ENCODE peak calls at places on chromosomes 1 and 21, in seven cellular contexts. One of them, this sample, is unnamed.

GRCh38 chr1:150150511-150151021 is 850 bp downstream of the PLEKHO1 start:
- DNase-seq in HT1080: no peak
- DNase-seq in neural progenitor cell: peak; percentile 59
- DNase-seq in T-cell: no peak
- DNase-seq in foreskin fibroblast: no peak
- DNase-seq in bronchial epithelial cell: no peak
- DNase-seq in kidney glomerular epithelial cell: no peak
- DNase-seq in this sample: no peak

GRCh38 chr21:34129039-34129891 is 55.9 kb downstream of the MRPS6 start:
- DNase-seq in HT1080: peak; percentile 75
- DNase-seq in neural progenitor cell: peak; percentile 73
- DNase-seq in T-cell: peak; percentile 72
- DNase-seq in foreskin fibroblast: peak; percentile 84
- DNase-seq in bronchial epithelial cell: peak; percentile 63
- DNase-seq in kidney glomerular epithelial cell: peak; percentile 76
- DNase-seq in this sample: peak; percentile 82

GRCh38 chr1:209207701-209208286 is 375.7 kb upstream of the CAMK1G start:
- DNase-seq in HT1080: peak; percentile 76
- DNase-seq in neural progenitor cell: peak; percentile 92
- DNase-seq in T-cell: peak; percentile 2
- DNase-seq in foreskin fibroblast: peak; percentile 72
- DNase-seq in bronchial epithelial cell: peak; percentile 62
- DNase-seq in kidney glomerular epithelial cell: peak; percentile 54
- DNase-seq in this sample: peak; percentile 12

GRCh38 chr1:47627471-47628370 is 189.9 kb downstream of the FOXD2 start:
- DNase-seq in HT1080: no peak
- DNase-seq in neural progenitor cell: no peak
- DNase-seq in T-cell: no peak
- DNase-seq in foreskin fibroblast: no peak
- DNase-seq in bronchial epithelial cell: no peak
- DNase-seq in kidney glomerular epithelial cell: no peak
- DNase-seq in this sample: no peak

GRCh38 chr1:191504999-191505398 is 653.3 kb upstream of the RGS18 start:
- DNase-seq in HT1080: no peak
- DNase-seq in neural progenitor cell: no peak
- DNase-seq in T-cell: no peak
- DNase-seq in foreskin fibroblast: no peak
- DNase-seq in bronchial epithelial cell: no peak
- DNase-seq in kidney glomerular epithelial cell: no peak
- DNase-seq in this sample: no peak

GRCh38 chr21:17679002-17679600 is 66.4 kb upstream of the BTG3 start:
- DNase-seq in HT1080: peak; percentile 40
- DNase-seq in neural progenitor cell: peak; percentile 69
- DNase-seq in T-cell: no peak
- DNase-seq in foreskin fibroblast: peak; percentile 30
- DNase-seq in bronchial epithelial cell: peak; percentile 72
- DNase-seq in kidney glomerular epithelial cell: peak; percentile 72
- DNase-seq in this sample: peak; percentile 15

GRCh38 chr1:51420867-51421627 is 90.7 kb upstream of the TTC39A start:
- DNase-seq in HT1080: no peak
- DNase-seq in neural progenitor cell: no peak
- DNase-seq in T-cell: no peak
- DNase-seq in foreskin fibroblast: no peak
- DNase-seq in bronchial epithelial cell: no peak
- DNase-seq in kidney glomerular epithelial cell: no peak
- DNase-seq in this sample: no peak

GRCh38 chr1:244046907-244047738 is 4.0 kb upstream of the ZBTB18 start:
- DNase-seq in HT1080: peak; percentile 56
- DNase-seq in neural progenitor cell: no peak
- DNase-seq in T-cell: peak; percentile 14
- DNase-seq in foreskin fibroblast: no peak
- DNase-seq in bronchial epithelial cell: peak; percentile 23
- DNase-seq in kidney glomerular epithelial cell: peak; percentile 45
- DNase-seq in this sample: no peak

GRCh38 chr1:61162513-61163274 is 80.3 kb downstream of the NFIA start:
- DNase-seq in HT1080: no peak
- DNase-seq in neural progenitor cell: no peak
- DNase-seq in T-cell: no peak
- DNase-seq in foreskin fibroblast: no peak
- DNase-seq in bronchial epithelial cell: peak; percentile 42
- DNase-seq in kidney glomerular epithelial cell: no peak
- DNase-seq in this sample: no peak

GRCh38 chr1:186231861-186232436 is 143.1 kb downstream of the TPR start:
- DNase-seq in HT1080: no peak
- DNase-seq in neural progenitor cell: no peak
- DNase-seq in T-cell: no peak
- DNase-seq in foreskin fibroblast: no peak
- DNase-seq in bronchial epithelial cell: peak; percentile 52
- DNase-seq in kidney glomerular epithelial cell: no peak
- DNase-seq in this sample: no peak

GRCh38 chr1:167555971-167556714 is 2.6 kb upstream of the CREG1 start:
- DNase-seq in HT1080: peak; percentile 50
- DNase-seq in neural progenitor cell: peak; percentile 79
- DNase-seq in T-cell: peak; percentile 64
- DNase-seq in foreskin fibroblast: peak; percentile 53
- DNase-seq in bronchial epithelial cell: peak; percentile 89
- DNase-seq in kidney glomerular epithelial cell: peak; percentile 51
- DNase-seq in this sample: peak; percentile 44

GRCh38 chr1:155882766-155883165 is 23.4 kb downstream of the SYT11 start:
- DNase-seq in HT1080: no peak
- DNase-seq in neural progenitor cell: no peak
- DNase-seq in T-cell: no peak
- DNase-seq in foreskin fibroblast: no peak
- DNase-seq in bronchial epithelial cell: no peak
- DNase-seq in kidney glomerular epithelial cell: no peak
- DNase-seq in this sample: no peak

GRCh38 chr1:52059326-52059725 is 3.2 kb downstream of the BTF3L4 start:
- DNase-seq in HT1080: peak; percentile 51
- DNase-seq in neural progenitor cell: no peak
- DNase-seq in T-cell: no peak
- DNase-seq in foreskin fibroblast: peak; percentile 24
- DNase-seq in bronchial epithelial cell: peak; percentile 68
- DNase-seq in kidney glomerular epithelial cell: peak; percentile 78
- DNase-seq in this sample: no peak

GRCh38 chr1:177351361-177352108 is 180.8 kb downstream of the BRINP2 start:
- DNase-seq in HT1080: no peak
- DNase-seq in neural progenitor cell: peak; percentile 63
- DNase-seq in T-cell: no peak
- DNase-seq in foreskin fibroblast: no peak
- DNase-seq in bronchial epithelial cell: no peak
- DNase-seq in kidney glomerular epithelial cell: no peak
- DNase-seq in this sample: no peak

GRCh38 chr1:53542551-53542950 is 83.4 kb downstream of the DMRTB1 start:
- DNase-seq in HT1080: no peak
- DNase-seq in neural progenitor cell: no peak
- DNase-seq in T-cell: no peak
- DNase-seq in foreskin fibroblast: no peak
- DNase-seq in bronchial epithelial cell: no peak
- DNase-seq in kidney glomerular epithelial cell: no peak
- DNase-seq in this sample: no peak

GRCh38 chr1:36971832-36972231 is 62.5 kb downstream of the GRIK3 start:
- DNase-seq in HT1080: no peak
- DNase-seq in neural progenitor cell: no peak
- DNase-seq in T-cell: no peak
- DNase-seq in foreskin fibroblast: no peak
- DNase-seq in bronchial epithelial cell: no peak
- DNase-seq in kidney glomerular epithelial cell: peak; percentile 0
- DNase-seq in this sample: no peak

GRCh38 chr1:220271706-220272046 is 577 bp downstream of the RAB3GAP2 start:
- DNase-seq in HT1080: peak; percentile 5
- DNase-seq in neural progenitor cell: no peak
- DNase-seq in T-cell: no peak
- DNase-seq in foreskin fibroblast: peak; percentile 31
- DNase-seq in bronchial epithelial cell: peak; percentile 34
- DNase-seq in kidney glomerular epithelial cell: no peak
- DNase-seq in this sample: no peak